ENCODE peak calls at places on chromosomes 3 and 15, in eight cellular contexts. E, C, P, S, Q, M, U and T are unnamed samples.

GRCh38 chr15:25790003-25790660 is 73.0 kb downstream of the ATP10A start:
- DNase-seq in E (peak; percentile 42), C (peak; percentile 74), P (peak; percentile 35), S (no peak), Q (no peak), M (no peak), U (no peak), T (no peak)

GRCh38 chr15:89654847-89655805 is at the start of gene KIF7:
- DNase-seq in E (no peak), C (peak; percentile 34), P (peak; percentile 31), S (no peak), Q (no peak), M (no peak), U (no peak), T (no peak)

GRCh38 chr3:141769171-141769894 is 6.1 kb downstream of the GRK7 start:
- DNase-seq in E (no peak), C (no peak), P (no peak), S (no peak), Q (no peak), M (no peak), U (no peak), T (no peak)

GRCh38 chr3:146223401-146224373 is 27.2 kb downstream of the PLSCR4 start:
- DNase-seq in E (peak; percentile 16), C (no peak), P (no peak), S (no peak), Q (no peak), M (no peak), U (no peak), T (no peak)

GRCh38 chr3:31277582-31277981 is 255.1 kb upstream of the STT3B start:
- DNase-seq in E (no peak), C (no peak), P (no peak), S (no peak), Q (no peak), M (no peak), U (peak; percentile 62), T (no peak)

GRCh38 chr3:138365991-138366759 is 17.8 kb downstream of the MRAS start:
- DNase-seq in E (no peak), C (no peak), P (no peak), S (no peak), Q (no peak), M (no peak), U (peak; percentile 56), T (no peak)

GRCh38 chr15:28123408-28124023 is 24.4 kb upstream of the OCA2 start:
- DNase-seq in E (peak; percentile 75), C (peak; percentile 87), P (peak; percentile 77), S (peak; percentile 36), Q (peak; percentile 58), M (no peak), U (no peak), T (no peak)

GRCh38 chr15:101123222-101123910 is 128.5 kb downstream of the CHSY1 start:
- DNase-seq in E (no peak), C (no peak), P (no peak), S (no peak), Q (no peak), M (no peak), U (peak; percentile 68), T (no peak)

GRCh38 chr3:24470277-24470676 is 24.4 kb downstream of the THRB start:
- DNase-seq in E (no peak), C (no peak), P (no peak), S (no peak), Q (no peak), M (no peak), U (no peak), T (no peak)

GRCh38 chr3:45163481-45163880 is 17.3 kb upstream of the CDCP1 start:
- DNase-seq in E (no peak), C (no peak), P (no peak), S (no peak), Q (no peak), M (no peak), U (peak; percentile 56), T (no peak)

GRCh38 chr3:65786891-65787290 is 251.8 kb downstream of the MAGI1 start:
- DNase-seq in E (no peak), C (no peak), P (no peak), S (no peak), Q (no peak), M (no peak), U (no peak), T (no peak)

GRCh38 chr3:58562498-58562897 is 14.7 kb downstream of the FAM107A start:
- DNase-seq in E (no peak), C (no peak), P (no peak), S (no peak), Q (no peak), M (no peak), U (no peak), T (no peak)

GRCh38 chr15:63050737-63051700 is 8.5 kb downstream of the TPM1 start:
- DNase-seq in E (peak; percentile 70), C (no peak), P (no peak), S (no peak), Q (no peak), M (no peak), U (no peak), T (no peak)

GRCh38 chr3:49316696-49317457 is 23.0 kb downstream of the USP4 start:
- DNase-seq in E (peak; percentile 33), C (no peak), P (no peak), S (no peak), Q (no peak), M (no peak), U (no peak), T (no peak)

GRCh38 chr3:114563720-114564119 is 269.9 kb downstream of the TIGIT start:
- DNase-seq in E (no peak), C (no peak), P (no peak), S (no peak), Q (no peak), M (no peak), U (no peak), T (no peak)

GRCh38 chr3:170438836-170439235 is 20.2 kb downstream of the CLDN11 start:
- DNase-seq in E (no peak), C (no peak), P (no peak), S (no peak), Q (no peak), M (no peak), U (no peak), T (no peak)

GRCh38 chr3:170437151-170437550 is 18.5 kb downstream of the CLDN11 start:
- DNase-seq in E (no peak), C (peak; percentile 66), P (no peak), S (no peak), Q (no peak), M (no peak), U (no peak), T (no peak)

GRCh38 chr3:170440346-170440745 is 21.7 kb downstream of the CLDN11 start:
- DNase-seq in E (no peak), C (no peak), P (no peak), S (no peak), Q (no peak), M (no peak), U (no peak), T (no peak)

GRCh38 chr3:170436697-170437096 is 18.0 kb downstream of the CLDN11 start:
- DNase-seq in E (no peak), C (no peak), P (no peak), S (no peak), Q (no peak), M (no peak), U (no peak), T (no peak)

GRCh38 chr3:170437696-170438407 is 19.2 kb downstream of the CLDN11 start:
- DNase-seq in E (no peak), C (no peak), P (no peak), S (no peak), Q (no peak), M (no peak), U (no peak), T (no peak)
- H3K27ac ChIP-seq in E (no peak overlapping the region), C (peak overlapping the region; percentile 12), P (no peak overlapping the region), S (no peak overlapping the region), Q (no peak overlapping the region), M (no peak overlapping the region), U (no peak overlapping the region), T (no peak overlapping the region)

DNA sequence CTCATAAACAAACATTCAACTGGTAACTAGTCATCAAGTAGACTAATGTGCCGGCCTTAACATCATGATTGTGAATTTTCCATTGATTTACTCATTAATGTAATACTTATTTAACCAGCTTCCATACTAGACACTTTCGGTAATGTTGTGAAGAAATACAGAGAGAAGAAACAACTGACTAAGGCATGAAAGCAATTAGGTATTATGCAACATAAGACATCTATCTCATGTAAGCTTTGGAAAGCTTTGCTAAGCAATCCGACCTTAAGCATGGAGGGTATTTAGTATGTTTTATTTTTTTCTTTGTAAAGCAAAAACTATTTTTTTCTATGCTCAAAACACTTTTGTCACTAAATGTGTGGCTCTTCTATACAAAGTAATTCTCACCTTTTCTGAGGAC is 108.1 kb downstream of the IL1RAP start:
- DNase-seq in E (no peak), C (no peak), P (no peak), S (no peak), Q (no peak), M (no peak), U (no peak), T (no peak)
- H3K36me3 ChIP-seq in E (no peaks in the 10 kb centered on the region), C (no peaks in the 10 kb centered on the region), P (peaks cover 19% of the 10 kb centered on the region), S (no peaks in the 10 kb centered on the region), Q (no peaks in the 10 kb centered on the region), M (no peaks in the 10 kb centered on the region), U (peaks cover 5% of the 10 kb centered on the region), T (peaks cover 20% of the 10 kb centered on the region)

GRCh38 chr15:73631915-73632669 is 1.1 kb downstream of the NPTN start:
- DNase-seq in E (peak; percentile 50), C (peak; percentile 61), P (no peak), S (no peak), Q (no peak), M (no peak), U (no peak), T (no peak)

GRCh38 chr15:73633111-73633990 is at the start of gene NPTN:
- DNase-seq in E (peak; percentile 99), C (peak; percentile 98), P (peak; percentile 99), S (peak; percentile 76), Q (peak; percentile 96), M (peak; percentile 87), U (peak; percentile 100), T (peak; percentile 98)

GRCh38 chr15:73633991-73634495 is 854 bp upstream of the NPTN start:
- DNase-seq in E (no peak), C (no peak), P (no peak), S (peak; percentile 64), Q (no peak), M (no peak), U (no peak), T (no peak)

GRCh38 chr15:73630796-73631471 is 2.3 kb downstream of the NPTN start:
- DNase-seq in E (no peak), C (no peak), P (no peak), S (no peak), Q (no peak), M (no peak), U (no peak), T (no peak)

GRCh38 chr15:73632670-73633058 is 525 bp downstream of the NPTN start:
- DNase-seq in E (no peak), C (peak; percentile 24), P (peak; percentile 26), S (no peak), Q (no peak), M (no peak), U (peak; percentile 92), T (no peak)
- H3K4me1 ChIP-seq in E (peaks cover 13% of the 10 kb centered on the region), C (peaks cover 38% of the 10 kb centered on the region), P (peaks cover 46% of the 10 kb centered on the region), S (peaks cover 36% of the 10 kb centered on the region), Q (peaks cover 43% of the 10 kb centered on the region), M (peaks cover 43% of the 10 kb centered on the region), U (peaks cover 78% of the 10 kb centered on the region), T (peaks cover 26% of the 10 kb centered on the region)

DNA sequence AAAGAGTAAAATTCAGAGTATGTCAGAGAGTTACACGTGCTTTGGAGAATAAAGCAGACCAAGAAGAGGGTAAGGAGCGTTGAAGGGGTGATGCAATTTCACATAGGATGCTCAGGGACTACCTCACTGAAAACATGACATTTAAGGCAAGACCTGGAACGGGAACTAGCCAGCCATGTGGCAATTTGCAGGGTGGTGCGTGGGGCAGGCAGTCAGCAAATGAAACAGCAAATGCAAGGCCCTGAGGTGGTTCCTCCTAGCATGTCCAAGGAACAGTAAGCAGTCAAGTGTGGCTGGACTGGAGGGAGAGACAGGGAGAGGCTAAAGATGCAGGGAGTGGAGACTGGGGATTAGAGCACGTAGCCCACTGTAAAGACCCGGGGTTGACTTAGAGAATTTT is 146.1 kb upstream of the LPP start:
- DNase-seq in E (no peak), C (no peak), P (no peak), S (no peak), Q (no peak), M (no peak), U (peak; percentile 86), T (no peak)
- H3K27ac ChIP-seq in E (no peak overlapping the region), C (no peak overlapping the region), P (no peak overlapping the region), S (no peak overlapping the region), Q (no peak overlapping the region), M (no peak overlapping the region), U (peak overlapping the region; percentile 75), T (no peak overlapping the region)